ENCODE peak calls at places on chromosome 18, in five cellular contexts. M is H9, R is H1, H is mesenchymal stem cell, L is neuronal stem cell. K is an unnamed sample.

GRCh38 chr18:48621240-48621639 is 82.4 kb downstream of the CTIF start:
- DNase-seq in L (no peak), M (no peak), R (no peak), H (peak), K (peak)

GRCh38 chr18:53755914-53756606 is 468.4 kb downstream of the MBD2 start:
- DNase-seq in L (no peak), M (no peak), R (no peak), H (no peak), K (no peak)

GRCh38 chr18:69380324-69380723 is 20.4 kb upstream of the DOK6 start:
- DNase-seq in H (no peak), M (no peak), R (no peak), L (no peak), K (no peak)

GRCh38 chr18:48866028-48866733 is 84.6 kb downstream of the SMAD7 start:
- DNase-seq in L (no peak), M (no peak), R (no peak), H (no peak), K (no peak)

GRCh38 chr18:46387426-46388131 is 269.4 kb downstream of the LOXHD1 start:
- DNase-seq in H (no peak), L (no peak), R (no peak), M (no peak), K (no peak)

GRCh38 chr18:23114911-23115310 is 20.4 kb upstream of the CABLES1 start:
- DNase-seq in L (no peak), H (peak), R (no peak), M (no peak), K (peak)

GRCh38 chr18:63936156-63936931 is 12.8 kb upstream of the HMSD start:
- DNase-seq in L (peak), H (peak), M (peak), R (peak), K (peak)

GRCh38 chr18:59917422-59917821 is 17.6 kb downstream of the PMAIP1 start:
- DNase-seq in M (no peak), L (no peak), H (peak), R (no peak), K (peak)

GRCh38 chr18:3248062-3248669 is 565 bp downstream of the MYL12A start:
- DNase-seq in H (peak), L (peak), M (no peak), R (no peak), K (peak)

GRCh38 chr18:50119363-50119762 is 75.6 kb downstream of the MYO5B start:
- DNase-seq in H (no peak), L (no peak), R (no peak), M (no peak), K (no peak)

DNA sequence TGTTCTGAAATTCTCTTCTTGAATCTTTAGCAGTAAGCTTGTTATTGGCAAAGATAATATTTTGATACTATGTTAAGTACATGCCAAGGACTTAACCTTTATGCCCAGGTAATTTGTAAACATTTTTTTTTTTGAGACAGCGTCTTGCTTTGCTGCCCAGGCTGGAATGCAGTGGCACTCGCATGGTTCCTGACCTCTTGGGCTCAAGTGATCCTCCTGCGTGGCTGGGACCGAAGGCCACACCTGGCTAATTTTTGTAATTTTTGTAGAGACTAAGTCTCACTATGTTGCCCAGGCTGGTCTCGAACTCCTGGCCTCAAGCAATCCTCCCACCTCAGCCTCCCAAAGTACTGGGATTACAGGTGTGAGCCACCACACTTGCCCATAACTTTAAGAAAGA is 35.7 kb upstream of the ZCCHC2 start:
- DNase-seq in H (no peak), R (no peak), M (no peak), L (no peak), K (no peak)
- H2BK12ac ChIP-seq in H (no peak), R (no peak), M (no peak), L (no peak), K (no peak)

DNA sequence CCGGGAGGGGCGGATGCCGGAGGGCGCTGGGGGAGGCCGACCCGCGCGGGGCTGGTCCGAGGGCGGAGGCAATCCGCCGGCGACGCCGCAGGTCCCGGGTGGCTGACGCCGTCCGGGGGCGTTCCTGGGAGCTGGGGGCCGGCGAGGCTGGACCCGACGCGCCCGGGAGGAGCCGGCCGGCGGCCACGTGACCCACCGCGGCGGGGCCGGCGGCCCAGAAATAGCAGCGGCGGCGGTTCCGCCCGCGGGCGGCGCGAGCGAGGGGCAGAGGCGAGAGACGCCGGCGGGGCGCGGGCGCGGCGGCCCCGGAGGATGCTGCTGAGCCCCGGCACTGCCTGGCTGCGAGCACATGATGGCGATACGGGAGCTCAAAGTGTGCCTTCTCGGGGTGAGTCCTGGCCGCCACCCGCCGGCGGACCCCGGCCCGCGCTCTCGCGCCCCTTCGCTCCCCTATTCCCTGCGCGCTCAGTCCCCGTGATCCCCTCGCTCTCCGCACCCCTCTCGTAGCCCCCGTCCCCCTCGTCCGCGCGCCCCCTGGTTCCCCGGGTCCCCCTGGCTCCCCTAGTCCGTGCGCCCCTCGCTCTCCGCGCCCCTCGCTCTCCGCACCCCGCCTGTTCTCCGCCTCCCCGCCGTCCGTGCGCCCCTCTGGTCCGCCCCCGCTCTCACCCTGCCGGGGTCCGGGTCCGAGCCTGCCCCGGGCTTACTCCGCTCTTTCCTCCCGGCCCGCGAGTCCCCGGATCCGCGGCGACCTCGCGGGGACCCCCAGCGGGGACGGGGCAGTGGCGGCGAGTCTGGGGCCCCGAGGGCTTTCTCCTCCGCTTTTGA is at the start of gene RAB31:
- DNase-seq in L (peak), H (peak), R (no peak), M (peak), K (peak)
- H3K4ac ChIP-seq in L (no peak), H (no peak), R (no peak), M (no peak), K (peak)

GRCh38 chr18:31591113-31591512 is 564 bp upstream of the TTR start:
- DNase-seq in H (no peak), R (no peak), M (no peak), L (no peak), K (no peak)

GRCh38 chr18:31583185-31583854 is 8.4 kb upstream of the TTR start:
- DNase-seq in H (no peak), M (no peak), L (no peak), R (no peak), K (no peak)

GRCh38 chr18:31590570-31590969 is 1.1 kb upstream of the TTR start:
- DNase-seq in R (no peak), M (no peak), H (no peak), L (no peak), K (no peak)

GRCh38 chr18:31587538-31587937 is 4.1 kb upstream of the TTR start:
- DNase-seq in M (no peak), L (no peak), R (no peak), H (peak), K (peak)

GRCh38 chr18:31586616-31587015 is 5.1 kb upstream of the TTR start:
- DNase-seq in M (no peak), L (no peak), H (no peak), R (no peak), K (peak)
- H2BK12ac ChIP-seq in M (no peak), L (no peak), H (no peak), R (no peak), K (no peak)

DNA sequence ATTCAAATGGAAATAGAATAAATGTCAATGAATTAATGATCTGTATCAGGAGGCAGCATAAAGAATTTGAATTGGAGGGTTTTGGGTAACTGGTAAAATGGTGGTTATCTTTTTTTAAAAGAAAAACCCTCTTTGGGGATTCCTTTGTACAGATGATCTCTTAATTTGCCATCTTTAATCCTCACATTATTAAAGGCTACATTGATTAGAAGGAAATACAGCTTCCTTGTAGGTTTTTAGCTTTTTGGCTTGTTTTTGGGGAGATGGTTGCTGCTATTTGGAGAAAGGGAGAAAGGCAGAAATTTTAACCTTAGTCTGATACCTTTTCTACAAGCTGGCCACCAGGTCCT is 600 bp upstream of the MAPRE2 start:
- DNase-seq in L (no peak), R (no peak), H (no peak), M (no peak), K (no peak)
- H3K4ac ChIP-seq in L (no peak), R (no peak), H (no peak), M (no peak), K (no peak)

GRCh38 chr18:8629602-8630001 is 20.4 kb downstream of the RAB12 start:
- DNase-seq in L (no peak), H (no peak), M (no peak), R (no peak), K (no peak)

GRCh38 chr18:8625693-8626092 is 16.5 kb downstream of the RAB12 start:
- DNase-seq in R (no peak), H (no peak), M (no peak), L (no peak), K (no peak)

GRCh38 chr18:8627107-8627472 is 17.9 kb downstream of the RAB12 start:
- DNase-seq in M (no peak), L (no peak), H (no peak), R (no peak), K (no peak)

GRCh38 chr18:8626414-8627106 is 17.3 kb downstream of the RAB12 start:
- DNase-seq in M (no peak), R (no peak), L (no peak), H (no peak), K (peak)

GRCh38 chr18:8627540-8627939 is 18.3 kb downstream of the RAB12 start:
- DNase-seq in R (no peak), L (no peak), M (no peak), H (no peak), K (no peak)
- H2BK12ac ChIP-seq in R (no peak), L (no peak), M (no peak), H (no peak), K (no peak)

GRCh38 chr18:24918257-24918656 is 433.7 kb downstream of the ZNF521 start:
- DNase-seq in R (no peak), L (no peak), M (no peak), H (no peak), K (no peak)

GRCh38 chr18:24917767-24918166 is 434.2 kb downstream of the ZNF521 start:
- DNase-seq in M (no peak), H (no peak), L (no peak), R (no peak), K (no peak)

GRCh38 chr18:24922491-24922890 is 429.5 kb downstream of the ZNF521 start:
- DNase-seq in M (no peak), L (no peak), H (no peak), R (no peak), K (no peak)

GRCh38 chr18:24915547-24915946 is 436.4 kb downstream of the ZNF521 start:
- DNase-seq in R (no peak), L (no peak), M (no peak), H (peak), K (no peak)

DNA sequence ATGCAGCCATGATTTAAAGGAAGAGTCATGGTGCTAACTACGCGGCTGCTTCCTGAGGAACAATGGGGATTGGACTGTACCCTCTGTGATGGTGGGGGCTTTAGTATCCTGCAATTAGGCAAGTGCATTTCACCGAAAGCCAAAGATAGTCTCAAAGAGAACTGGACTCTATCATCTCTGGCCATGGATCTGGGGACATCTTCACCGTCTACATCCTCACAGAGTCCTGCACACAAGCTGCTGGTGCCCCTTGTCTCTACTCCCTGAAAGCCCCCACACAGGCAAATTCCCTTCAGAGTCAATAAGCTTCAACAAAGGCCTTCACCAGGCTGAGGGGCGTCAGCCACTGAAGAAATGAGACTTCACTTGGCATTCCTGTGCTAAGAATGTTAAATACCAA is 432.8 kb downstream of the ZNF521 start:
- DNase-seq in R (no peak), M (no peak), H (no peak), L (no peak), K (no peak)
- H3K4ac ChIP-seq in R (no peak), M (no peak), H (no peak), L (no peak), K (no peak)

DNA sequence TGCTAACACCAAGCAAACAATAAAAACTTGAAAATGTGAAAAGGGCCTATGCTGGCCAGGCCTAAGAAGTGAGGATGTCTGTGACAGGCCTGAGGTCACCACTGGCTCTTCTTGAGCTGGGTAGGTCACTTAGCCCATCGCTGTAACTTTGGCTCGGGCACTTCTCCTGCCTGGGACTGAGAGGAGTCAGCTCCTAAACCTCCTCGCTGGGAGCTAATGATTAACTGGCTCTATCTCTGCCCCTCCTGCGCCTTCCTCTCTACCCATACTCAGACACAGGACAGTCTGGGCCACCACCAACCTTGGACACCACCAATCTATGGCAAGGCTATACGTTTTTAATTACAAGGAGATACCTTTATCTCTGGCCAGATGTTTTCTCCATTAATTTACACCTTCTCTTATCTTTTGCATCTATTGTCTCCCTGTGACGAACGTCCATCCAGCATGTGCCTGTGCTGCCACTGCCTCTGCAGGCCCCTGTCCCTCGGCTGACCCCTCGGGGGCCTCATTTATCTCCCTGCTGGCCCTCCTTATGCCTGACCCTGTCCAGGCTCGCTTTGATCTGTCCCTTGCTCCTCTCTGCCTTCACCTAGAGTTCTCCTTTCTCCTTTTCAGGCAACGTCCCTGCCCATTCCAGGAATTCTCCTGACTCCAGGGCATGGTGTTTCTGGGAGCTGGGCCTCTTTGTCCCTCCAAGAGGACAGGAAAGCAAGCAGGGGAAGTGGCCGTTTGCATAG is 149.1 kb upstream of the GATA6 start:
- DNase-seq in L (no peak), H (no peak), R (no peak), M (no peak), K (peak)
- H2BK12ac ChIP-seq in L (no peak), H (no peak), R (no peak), M (no peak), K (no peak)

DNA sequence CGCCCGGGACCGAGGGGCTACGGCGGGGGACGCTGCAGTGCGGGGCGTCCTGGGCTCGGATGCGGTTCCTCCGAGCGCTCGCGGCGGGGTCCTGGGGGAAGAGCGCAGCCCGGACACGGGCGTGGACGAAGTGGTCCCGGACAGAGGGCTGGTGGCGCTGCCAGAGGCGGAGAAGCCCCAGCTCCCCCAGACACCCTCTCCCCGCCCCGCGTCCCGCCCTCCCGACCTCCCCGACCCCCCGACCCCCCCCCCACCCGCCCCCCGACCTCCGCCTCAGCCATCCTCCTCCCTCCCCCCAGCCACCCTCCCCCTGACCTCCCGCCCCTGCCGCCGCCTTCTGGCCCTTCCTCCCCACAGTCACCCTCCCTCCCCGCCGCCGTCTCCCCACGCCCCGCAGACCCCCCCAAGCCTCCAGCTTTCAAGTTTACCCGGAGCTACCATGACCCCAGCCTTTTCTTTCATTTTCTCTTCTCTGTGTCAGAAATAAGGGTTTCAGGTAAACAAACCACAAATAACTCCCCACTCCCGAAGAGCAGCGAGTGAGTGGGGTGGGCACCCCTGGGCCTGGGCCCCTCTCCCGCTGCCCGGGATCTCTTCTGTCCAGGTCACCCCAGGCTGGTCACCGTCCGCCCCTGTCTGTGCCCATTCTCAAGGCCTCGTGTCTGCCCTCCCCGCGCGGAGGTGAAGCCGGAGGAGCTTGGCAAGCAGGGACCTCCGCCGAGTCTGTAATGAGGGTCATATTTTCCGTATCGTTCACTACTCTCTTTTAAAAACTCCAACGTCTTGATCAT is 5.1 kb downstream of the NFATC1 start:
- DNase-seq in M (no peak), L (no peak), H (no peak), R (no peak), K (no peak)
- H3K4ac ChIP-seq in M (no peak), L (no peak), H (no peak), R (no peak), K (no peak)

K was measured in trophoblast cell.